ENCODE peak calls at places on chromosomes 6 and 20, in nine cellular contexts. One of them, this sample, is unnamed. For H3K27me3, the result is how much of the 10 kb centered on the place peaks cover.

GRCh38 chr6:152295346-152295745 is 341.8 kb downstream of the SYNE1 start:
- DNase-seq in pancreas: no peak
- DNase-seq in H7: no peak
- DNase-seq in BJ: no peak
- DNase-seq in endodermal cell: no peak
- DNase-seq in HepG2: no peak
- DNase-seq in psoas muscle: no peak
- DNase-seq in HCT116: no peak
- DNase-seq in heart right ventricle: no peak
- DNase-seq in this sample: no peak

GRCh38 chr20:23039136-23039875 is 4.2 kb downstream of the SSTR4 start:
- DNase-seq in pancreas: no peak
- DNase-seq in H7: no peak
- DNase-seq in psoas muscle: no peak
- DNase-seq in HepG2: no peak
- DNase-seq in heart right ventricle: no peak
- DNase-seq in endodermal cell: no peak
- DNase-seq in BJ: no peak
- DNase-seq in HCT116: no peak
- DNase-seq in this sample: no peak

GRCh38 chr20:23857954-23858565 is 21.5 kb downstream of the CST5 start:
- DNase-seq in HepG2: no peak
- DNase-seq in BJ: no peak
- DNase-seq in psoas muscle: no peak
- DNase-seq in HCT116: no peak
- DNase-seq in pancreas: no peak
- DNase-seq in endodermal cell: peak
- DNase-seq in heart right ventricle: no peak
- DNase-seq in H7: peak
- DNase-seq in this sample: no peak

GRCh38 chr20:53126185-53126584 is 154.0 kb downstream of the TSHZ2 start:
- DNase-seq in HCT116: no peak
- DNase-seq in psoas muscle: no peak
- DNase-seq in H7: peak
- DNase-seq in pancreas: no peak
- DNase-seq in heart right ventricle: no peak
- DNase-seq in BJ: no peak
- DNase-seq in HepG2: no peak
- DNase-seq in endodermal cell: no peak
- DNase-seq in this sample: no peak

GRCh38 chr20:24628985-24629384 is 159.6 kb downstream of the SYNDIG1 start:
- DNase-seq in HepG2: no peak
- DNase-seq in endodermal cell: peak
- DNase-seq in BJ: no peak
- DNase-seq in pancreas: no peak
- DNase-seq in heart right ventricle: no peak
- DNase-seq in H7: no peak
- DNase-seq in HCT116: no peak
- DNase-seq in psoas muscle: no peak
- DNase-seq in this sample: no peak

GRCh38 chr20:25685276-25686080 is 11.2 kb downstream of the ZNF337 start:
- DNase-seq in BJ: no peak
- DNase-seq in pancreas: no peak
- DNase-seq in psoas muscle: no peak
- DNase-seq in heart right ventricle: no peak
- DNase-seq in HepG2: no peak
- DNase-seq in HCT116: no peak
- DNase-seq in H7: peak
- DNase-seq in endodermal cell: peak
- DNase-seq in this sample: no peak

GRCh38 chr6:139530551-139530950 is 156.1 kb upstream of the CITED2 start:
- DNase-seq in psoas muscle: no peak
- DNase-seq in heart right ventricle: no peak
- DNase-seq in endodermal cell: no peak
- DNase-seq in pancreas: no peak
- DNase-seq in BJ: no peak
- DNase-seq in HepG2: no peak
- DNase-seq in H7: no peak
- DNase-seq in HCT116: no peak
- DNase-seq in this sample: no peak

GRCh38 chr20:61094581-61094980 is 157.5 kb upstream of the CDH4 start:
- DNase-seq in heart right ventricle: no peak
- DNase-seq in endodermal cell: no peak
- DNase-seq in pancreas: no peak
- DNase-seq in BJ: no peak
- DNase-seq in HCT116: no peak
- DNase-seq in H7: no peak
- DNase-seq in psoas muscle: no peak
- DNase-seq in HepG2: no peak
- DNase-seq in this sample: no peak

GRCh38 chr20:46277602-46278001 is 30.7 kb downstream of the CDH22 start:
- DNase-seq in psoas muscle: no peak
- DNase-seq in H7: peak
- DNase-seq in heart right ventricle: no peak
- DNase-seq in BJ: no peak
- DNase-seq in endodermal cell: no peak
- DNase-seq in pancreas: no peak
- DNase-seq in HCT116: no peak
- DNase-seq in HepG2: no peak
- DNase-seq in this sample: no peak

GRCh38 chr20:46279104-46279503 is 29.2 kb downstream of the CDH22 start:
- DNase-seq in HCT116: no peak
- DNase-seq in H7: no peak
- DNase-seq in psoas muscle: no peak
- DNase-seq in heart right ventricle: no peak
- DNase-seq in HepG2: no peak
- DNase-seq in pancreas: no peak
- DNase-seq in BJ: no peak
- DNase-seq in endodermal cell: no peak
- DNase-seq in this sample: no peak

GRCh38 chr20:46273701-46274100 is 34.6 kb downstream of the CDH22 start:
- DNase-seq in heart right ventricle: no peak
- DNase-seq in H7: peak
- DNase-seq in pancreas: no peak
- DNase-seq in psoas muscle: no peak
- DNase-seq in BJ: no peak
- DNase-seq in HCT116: no peak
- DNase-seq in HepG2: no peak
- DNase-seq in endodermal cell: peak
- DNase-seq in this sample: no peak

GRCh38 chr20:46275091-46275490 is 33.2 kb downstream of the CDH22 start:
- DNase-seq in heart right ventricle: no peak
- DNase-seq in psoas muscle: no peak
- DNase-seq in pancreas: no peak
- DNase-seq in HepG2: no peak
- DNase-seq in HCT116: no peak
- DNase-seq in H7: no peak
- DNase-seq in endodermal cell: no peak
- DNase-seq in BJ: no peak
- DNase-seq in this sample: no peak

DNA sequence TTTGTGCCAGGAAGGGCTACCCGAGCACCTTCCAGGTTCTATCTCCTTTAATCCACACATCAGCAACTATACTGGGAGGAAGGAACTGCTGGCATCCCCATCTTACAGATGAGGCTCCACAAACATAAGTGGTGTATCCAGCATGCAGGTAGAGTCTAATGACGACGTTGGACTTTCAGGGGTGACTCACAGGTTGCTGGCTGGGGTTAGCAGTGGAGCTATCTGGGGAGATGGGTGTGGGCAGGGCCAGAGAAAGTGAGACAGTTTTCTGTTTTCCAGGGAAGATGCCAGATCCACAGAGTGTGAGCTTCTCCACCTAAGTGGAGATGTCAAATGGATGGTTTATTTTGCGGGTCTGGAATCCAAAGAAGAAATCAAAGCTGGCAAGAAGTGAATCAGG is 31.8 kb downstream of the CDH22 start:
- DNase-seq in endodermal cell: no peak
- DNase-seq in BJ: no peak
- DNase-seq in pancreas: no peak
- DNase-seq in H7: no peak
- DNase-seq in HCT116: no peak
- DNase-seq in HepG2: no peak
- DNase-seq in psoas muscle: no peak
- DNase-seq in heart right ventricle: no peak
- DNase-seq in this sample: no peak
- H3K27me3 ChIP-seq in endodermal cell: under half
- H3K27me3 ChIP-seq in BJ: under half
- H3K27me3 ChIP-seq in pancreas: under half
- H3K27me3 ChIP-seq in H7: under half
- H3K27me3 ChIP-seq in HCT116: under half
- H3K27me3 ChIP-seq in HepG2: under half
- H3K27me3 ChIP-seq in psoas muscle: under half
- H3K27me3 ChIP-seq in heart right ventricle: under half
- H3K27me3 ChIP-seq in this sample: under half

GRCh38 chr6:77468939-77469338 is 5.6 kb upstream of the HTR1B start:
- DNase-seq in psoas muscle: no peak
- DNase-seq in HCT116: no peak
- DNase-seq in HepG2: no peak
- DNase-seq in H7: no peak
- DNase-seq in endodermal cell: no peak
- DNase-seq in BJ: no peak
- DNase-seq in heart right ventricle: no peak
- DNase-seq in pancreas: no peak
- DNase-seq in this sample: no peak

GRCh38 chr6:77467038-77467437 is 3.7 kb upstream of the HTR1B start:
- DNase-seq in BJ: no peak
- DNase-seq in H7: no peak
- DNase-seq in psoas muscle: no peak
- DNase-seq in endodermal cell: no peak
- DNase-seq in HCT116: no peak
- DNase-seq in heart right ventricle: no peak
- DNase-seq in pancreas: no peak
- DNase-seq in HepG2: no peak
- DNase-seq in this sample: no peak

GRCh38 chr6:77463308-77463880 is at the start of gene HTR1B:
- DNase-seq in BJ: no peak
- DNase-seq in HepG2: no peak
- DNase-seq in pancreas: no peak
- DNase-seq in endodermal cell: peak
- DNase-seq in H7: peak
- DNase-seq in heart right ventricle: no peak
- DNase-seq in HCT116: no peak
- DNase-seq in psoas muscle: no peak
- DNase-seq in this sample: peak

GRCh38 chr6:77463881-77464867 is 883 bp upstream of the HTR1B start:
- DNase-seq in heart right ventricle: no peak
- DNase-seq in BJ: no peak
- DNase-seq in H7: peak
- DNase-seq in HepG2: no peak
- DNase-seq in psoas muscle: no peak
- DNase-seq in HCT116: no peak
- DNase-seq in endodermal cell: peak
- DNase-seq in pancreas: no peak
- DNase-seq in this sample: peak

DNA sequence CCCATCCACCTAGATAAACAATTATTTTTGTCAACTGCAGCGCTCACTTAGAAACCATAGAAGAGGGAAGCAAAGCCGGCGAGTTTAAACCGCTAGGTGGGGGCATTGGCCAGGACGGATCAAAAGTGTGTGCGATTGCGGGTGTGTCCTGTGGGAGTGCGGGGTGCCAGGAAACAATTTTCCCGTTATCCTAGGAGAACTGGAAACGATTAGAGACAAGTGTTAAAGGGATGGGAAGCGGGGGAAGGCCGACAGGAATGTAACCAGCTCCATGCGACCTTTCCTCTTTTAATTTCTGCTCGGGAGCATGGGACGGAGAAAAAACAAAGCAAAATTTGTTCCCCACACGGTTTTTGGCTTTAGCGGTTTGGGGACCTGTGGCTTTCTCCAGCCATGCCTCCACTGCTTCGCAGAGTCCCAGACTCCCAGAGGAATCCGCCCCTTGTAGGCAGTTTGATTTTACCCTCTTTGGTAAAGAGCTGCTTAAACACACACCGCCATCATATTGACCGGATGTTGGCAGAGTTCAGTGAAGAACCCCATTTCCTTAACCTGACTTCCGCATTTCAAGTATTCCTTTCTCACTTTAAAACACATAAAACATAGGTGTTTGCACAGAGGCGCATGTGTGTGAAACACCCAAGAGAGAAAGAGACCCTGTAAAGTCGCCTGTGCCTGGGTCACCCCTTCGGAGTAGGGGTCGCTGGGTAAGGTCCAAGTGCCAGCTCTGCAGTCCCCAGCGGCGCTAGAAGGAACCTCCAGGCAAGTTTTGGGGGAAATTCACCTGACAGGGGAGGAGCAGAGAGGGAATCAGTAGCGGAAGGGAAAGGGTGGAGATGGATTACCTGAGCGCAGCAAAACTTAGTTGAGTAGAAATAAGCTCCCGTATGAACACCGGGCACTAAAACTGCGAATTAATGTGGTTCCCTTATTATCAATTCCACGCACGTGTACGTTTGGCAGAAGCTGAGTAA is 3.1 kb upstream of the HTR1B start:
- DNase-seq in HCT116: no peak
- DNase-seq in HepG2: peak
- DNase-seq in endodermal cell: peak
- DNase-seq in pancreas: peak
- DNase-seq in H7: peak
- DNase-seq in BJ: no peak
- DNase-seq in psoas muscle: peak
- DNase-seq in heart right ventricle: no peak
- DNase-seq in this sample: peak
- H3K27me3 ChIP-seq in HCT116: under half
- H3K27me3 ChIP-seq in HepG2: under half
- H3K27me3 ChIP-seq in endodermal cell: half or more
- H3K27me3 ChIP-seq in pancreas: under half
- H3K27me3 ChIP-seq in H7: half or more
- H3K27me3 ChIP-seq in BJ: under half
- H3K27me3 ChIP-seq in psoas muscle: half or more
- H3K27me3 ChIP-seq in heart right ventricle: half or more
- H3K27me3 ChIP-seq in this sample: under half

DNA sequence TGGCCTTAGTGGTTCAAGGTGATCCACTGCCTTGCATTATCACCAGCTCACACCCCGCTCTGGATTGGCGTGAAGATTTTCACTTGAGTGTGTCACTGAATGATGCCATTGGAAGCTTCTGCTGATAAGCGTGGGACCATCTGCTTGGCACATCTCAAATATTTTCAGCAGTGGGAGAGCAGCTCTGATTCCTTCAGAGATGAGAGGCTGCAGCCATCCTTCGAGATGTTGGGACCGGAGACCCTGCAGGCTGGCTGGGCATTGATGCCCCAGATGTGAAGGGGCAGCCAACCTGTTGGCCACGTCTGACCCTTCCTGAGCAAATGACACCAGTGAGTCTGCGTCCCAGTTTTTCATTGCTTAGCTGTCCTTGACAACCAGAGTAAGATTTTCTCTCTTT is at the start of gene MAS1:
- DNase-seq in heart right ventricle: no peak
- DNase-seq in pancreas: no peak
- DNase-seq in HCT116: no peak
- DNase-seq in BJ: no peak
- DNase-seq in H7: no peak
- DNase-seq in HepG2: no peak
- DNase-seq in psoas muscle: no peak
- DNase-seq in endodermal cell: no peak
- DNase-seq in this sample: no peak
- H3K27me3 ChIP-seq in heart right ventricle: under half
- H3K27me3 ChIP-seq in pancreas: under half
- H3K27me3 ChIP-seq in HCT116: half or more
- H3K27me3 ChIP-seq in BJ: half or more
- H3K27me3 ChIP-seq in H7: under half
- H3K27me3 ChIP-seq in HepG2: under half
- H3K27me3 ChIP-seq in psoas muscle: under half
- H3K27me3 ChIP-seq in endodermal cell: under half
- H3K27me3 ChIP-seq in this sample: under half

GRCh38 chr6:63685453-63686379 is 50.1 kb downstream of the PHF3 start:
- DNase-seq in HCT116: no peak
- DNase-seq in endodermal cell: no peak
- DNase-seq in HepG2: no peak
- DNase-seq in heart right ventricle: no peak
- DNase-seq in pancreas: no peak
- DNase-seq in BJ: no peak
- DNase-seq in psoas muscle: no peak
- DNase-seq in H7: no peak
- DNase-seq in this sample: no peak

GRCh38 chr6:63690210-63690609 is 54.6 kb downstream of the PHF3 start:
- DNase-seq in psoas muscle: no peak
- DNase-seq in pancreas: no peak
- DNase-seq in H7: no peak
- DNase-seq in HepG2: no peak
- DNase-seq in endodermal cell: no peak
- DNase-seq in heart right ventricle: no peak
- DNase-seq in BJ: no peak
- DNase-seq in HCT116: no peak
- DNase-seq in this sample: no peak

DNA sequence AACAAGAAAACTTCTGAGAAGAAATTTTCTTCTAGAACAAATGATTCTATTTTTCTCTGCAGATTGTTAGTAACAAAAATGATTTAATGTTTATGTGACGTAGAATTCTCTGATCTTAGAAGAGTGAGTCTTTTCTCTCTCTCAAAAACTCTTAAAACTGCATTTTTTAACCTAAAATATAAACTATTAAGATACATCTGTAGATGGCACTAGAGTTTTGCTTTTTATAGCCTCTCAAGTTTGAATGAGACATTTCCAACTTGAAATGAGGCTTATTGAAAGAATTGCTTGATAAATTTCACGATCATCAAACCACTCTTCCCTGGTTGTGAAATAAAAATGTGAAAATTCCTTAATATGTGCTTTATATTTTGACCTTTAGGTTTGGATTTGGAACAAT is 53.8 kb downstream of the PHF3 start:
- DNase-seq in psoas muscle: no peak
- DNase-seq in H7: no peak
- DNase-seq in pancreas: no peak
- DNase-seq in BJ: no peak
- DNase-seq in HepG2: no peak
- DNase-seq in HCT116: no peak
- DNase-seq in endodermal cell: no peak
- DNase-seq in heart right ventricle: no peak
- DNase-seq in this sample: no peak
- H3K27me3 ChIP-seq in psoas muscle: under half
- H3K27me3 ChIP-seq in H7: under half
- H3K27me3 ChIP-seq in pancreas: under half
- H3K27me3 ChIP-seq in BJ: under half
- H3K27me3 ChIP-seq in HepG2: under half
- H3K27me3 ChIP-seq in HCT116: under half
- H3K27me3 ChIP-seq in endodermal cell: under half
- H3K27me3 ChIP-seq in heart right ventricle: under half
- H3K27me3 ChIP-seq in this sample: under half

This sample was measured in aorta.